ENCODE peak calls at places on chromosomes 12 and 14, in six cellular contexts. L, Q, P, V, W and F are unnamed samples.
A peak's percentile ranks its signal among the peaks of the same experiment; 100 is the strongest.

GRCh38 chr14:79825046-79825521 is 386.2 kb downstream of the DIO2 start:
- DNase-seq in L (no peak), Q (peak; percentile 19), P (no peak), V (peak; percentile 61), W (peak; percentile 13), F (no peak)

GRCh38 chr12:27843714-27844245 is 63.7 kb upstream of the MANSC4 start:
- DNase-seq in L (no peak), Q (no peak), P (no peak), V (no peak), W (no peak), F (no peak)

GRCh38 chr14:50726372-50727107 is 58.4 kb upstream of the SAV1 start:
- DNase-seq in L (peak; percentile 43), Q (peak; percentile 92), P (no peak), V (peak; percentile 77), W (no peak), F (no peak)

GRCh38 chr12:90991952-90992465 is 12.8 kb downstream of the EPYC start:
- DNase-seq in L (no peak), Q (no peak), P (no peak), V (no peak), W (no peak), F (no peak)

GRCh38 chr14:36097356-36097755 is 79.2 kb downstream of the PTCSC3 start:
- DNase-seq in L (no peak), Q (no peak), P (no peak), V (no peak), W (no peak), F (no peak)

GRCh38 chr12:3237154-3237520 is 160.0 kb downstream of the TSPAN9 start:
- DNase-seq in L (no peak), Q (no peak), P (no peak), V (no peak), W (no peak), F (no peak)

GRCh38 chr12:76952995-76953394 is 74.2 kb upstream of the CSRP2 start:
- DNase-seq in L (no peak), Q (peak; percentile 10), P (peak; percentile 27), V (peak; percentile 89), W (no peak), F (no peak)

GRCh38 chr12:109950625-109951024 is 45.5 kb downstream of the GIT2 start:
- DNase-seq in L (no peak), Q (no peak), P (no peak), V (no peak), W (no peak), F (no peak)

GRCh38 chr14:25034803-25035681 is 14.9 kb downstream of the STXBP6 start:
- DNase-seq in L (no peak), Q (no peak), P (no peak), V (no peak), W (no peak), F (no peak)

GRCh38 chr12:67038486-67038885 is 230.7 kb upstream of the CAND1 start:
- DNase-seq in L (no peak), Q (no peak), P (no peak), V (no peak), W (no peak), F (no peak)

GRCh38 chr14:54696998-54697397 is 130.1 kb downstream of the SAMD4A start:
- DNase-seq in L (no peak), Q (no peak), P (no peak), V (no peak), W (no peak), F (no peak)

GRCh38 chr12:132918680-132919079 is 31.3 kb upstream of the CHFR start:
- DNase-seq in L (no peak), Q (no peak), P (no peak), V (no peak), W (no peak), F (no peak)

GRCh38 chr12:105018761-105019160 is 32.6 kb downstream of the NOPCHAP1 start:
- DNase-seq in L (no peak), Q (no peak), P (no peak), V (no peak), W (no peak), F (no peak)

GRCh38 chr12:115599251-115599811 is 678.2 kb downstream of the MED13L start:
- DNase-seq in L (no peak), Q (peak; percentile 44), P (no peak), V (no peak), W (no peak), F (peak; percentile 53)

GRCh38 chr12:62722971-62723680 is 211.8 kb downstream of the PPM1H start:
- DNase-seq in L (no peak), Q (peak; percentile 29), P (no peak), V (peak; percentile 64), W (no peak), F (no peak)

DNA sequence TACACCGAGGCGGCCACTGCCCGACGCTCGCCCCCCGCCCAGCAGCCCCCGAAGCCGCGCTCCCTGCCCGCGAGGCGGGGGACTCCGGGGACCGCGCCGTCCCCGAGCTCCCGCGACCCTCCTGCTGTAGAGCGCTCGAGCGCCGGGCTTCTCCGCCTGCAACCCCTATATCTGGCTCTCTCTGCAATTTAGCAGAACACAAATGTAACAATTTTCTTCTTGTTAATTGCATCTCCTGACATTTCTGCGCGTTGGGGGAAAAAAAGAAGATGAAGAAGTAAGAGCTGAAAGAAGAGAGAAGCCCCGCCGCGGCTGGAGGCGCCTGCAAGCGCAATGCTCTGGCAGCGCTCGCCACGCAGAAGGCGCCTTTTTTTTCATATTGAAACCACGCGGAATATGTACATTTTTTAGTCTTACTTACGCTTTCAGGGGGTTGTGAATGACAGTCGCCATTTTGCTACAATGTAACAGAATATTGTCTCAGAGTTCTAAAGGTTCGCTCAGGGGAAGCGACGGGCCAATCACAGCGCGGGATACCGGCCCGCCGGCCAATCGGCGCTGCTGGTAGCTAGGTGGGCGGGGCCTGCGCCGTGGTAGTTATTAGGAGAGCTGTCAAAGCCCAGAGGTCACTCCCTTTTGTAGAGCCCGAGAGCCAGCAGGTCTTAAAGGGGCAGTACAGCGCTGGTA is at the start of gene DPF3:
- DNase-seq in L (peak; percentile 84), Q (peak; percentile 99), P (peak; percentile 91), V (peak; percentile 99), W (peak; percentile 95), F (peak; percentile 96)
- H3K27ac ChIP-seq in L (peak within 1 kb of the TSS; percentile 51), Q (no peak within 1 kb of the TSS), P (peak within 1 kb of the TSS; percentile 17), V (peak within 1 kb of the TSS; percentile 1), W (peak within 1 kb of the TSS; percentile 9), F (no peak within 1 kb of the TSS)

DNA sequence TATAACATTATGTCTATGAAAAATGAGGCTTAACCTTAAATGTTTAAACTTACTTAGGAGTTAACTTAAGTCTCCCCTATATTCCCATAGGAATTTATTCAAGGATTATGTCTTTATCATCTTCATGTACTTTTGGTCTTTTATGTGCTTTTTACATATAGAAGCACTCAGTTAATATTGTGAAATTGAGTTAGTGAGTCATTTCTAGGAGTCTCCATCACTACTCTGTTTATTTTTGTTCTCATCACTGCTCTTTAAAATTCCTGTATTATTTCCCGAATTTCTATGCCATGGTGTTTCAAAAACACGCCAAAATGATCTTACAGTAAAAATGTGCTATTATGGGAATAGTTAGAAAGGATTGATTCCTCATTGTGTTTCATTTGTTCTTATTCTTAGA is 31.6 kb downstream of the TBC1D15 start:
- DNase-seq in L (no peak), Q (peak; percentile 69), P (no peak), V (peak; percentile 31), W (no peak), F (no peak)
- H3K4me3 ChIP-seq in L (no peak overlapping the region), Q (no peak overlapping the region), P (no peak overlapping the region), V (no peak overlapping the region), W (no peak overlapping the region), F (no peak overlapping the region)

GRCh38 chr14:85532981-85533820 is 3.3 kb downstream of the FLRT2 start:
- DNase-seq in L (no peak), Q (peak; percentile 91), P (no peak), V (peak; percentile 7), W (peak; percentile 65), F (peak; percentile 75)
- H3K4me1 ChIP-seq in L (no peaks in the 10 kb centered on the region), Q (peaks cover 24% of the 10 kb centered on the region), P (no peaks in the 10 kb centered on the region), V (peaks cover 2% of the 10 kb centered on the region), W (peaks cover 9% of the 10 kb centered on the region), F (peaks cover 4% of the 10 kb centered on the region)

GRCh38 chr12:124607681-124608425 is 40.4 kb upstream of the NCOR2 start:
- DNase-seq in L (no peak), Q (peak; percentile 51), P (no peak), V (peak; percentile 67), W (no peak), F (no peak)

GRCh38 chr12:124605869-124606774 is 38.7 kb upstream of the NCOR2 start:
- DNase-seq in L (no peak), Q (no peak), P (no peak), V (no peak), W (no peak), F (no peak)

GRCh38 chr12:124603910-124604775 is 36.7 kb upstream of the NCOR2 start:
- DNase-seq in L (no peak), Q (no peak), P (no peak), V (no peak), W (no peak), F (no peak)

GRCh38 chr12:124603143-124603542 is 35.7 kb upstream of the NCOR2 start:
- DNase-seq in L (no peak), Q (no peak), P (no peak), V (no peak), W (no peak), F (no peak)

GRCh38 chr12:124605150-124605549 is 37.7 kb upstream of the NCOR2 start:
- DNase-seq in L (no peak), Q (no peak), P (no peak), V (no peak), W (no peak), F (no peak)
- H3K27ac ChIP-seq in L (no peak overlapping the region), Q (no peak overlapping the region), P (no peak overlapping the region), V (no peak overlapping the region), W (no peak overlapping the region), F (no peak overlapping the region)

GRCh38 chr14:64541261-64541970 is 875 bp downstream of the HSPA2 start:
- DNase-seq in L (peak; percentile 17), Q (peak; percentile 61), P (no peak), V (no peak), W (peak; percentile 53), F (peak; percentile 14)
- H3K4me3 ChIP-seq in L (peak overlapping the region; percentile 90), Q (peak overlapping the region; percentile 69), P (no peak overlapping the region), V (peak overlapping the region; percentile 61), W (peak overlapping the region; percentile 37), F (no peak overlapping the region)